ENCODE peak calls at places on chromosomes 1 and 21, in seven cellular contexts. H is K562, Z is right lobe of liver, B is body of pancreas, L is tibial nerve, V is MM.1S, Q is left ventricle myocardium inferior. U is an unnamed sample.

GRCh38 chr1:241007668-241008067 is 349.3 kb downstream of the RGS7 start:
- DNase-seq in H (no peak), Z (no peak), B (no peak), L (no peak), V (no peak), Q (no peak), U (no peak)

GRCh38 chr1:33110477-33110876 is 29.5 kb downstream of the AZIN2 start:
- DNase-seq in H (no peak), Z (no peak), B (no peak), L (no peak), V (no peak), Q (no peak), U (no peak)

GRCh38 chr1:33637846-33638440 is 165.5 kb downstream of the ZSCAN20 start:
- DNase-seq in H (no peak), Z (no peak), B (no peak), L (no peak), V (no peak), Q (no peak), U (no peak)

GRCh38 chr1:147852706-147853225 is 49.8 kb upstream of the GJA8 start:
- DNase-seq in H (no peak), Z (no peak), B (no peak), L (no peak), V (no peak), Q (no peak), U (no peak)

GRCh38 chr1:231059566-231060193 is 19.6 kb upstream of the FAM89A start:
- DNase-seq in H (no peak), Z (no peak), B (no peak), L (no peak), V (no peak), Q (no peak), U (peak; percentile 32)

GRCh38 chr1:24318238-24318987 is 744 bp upstream of the GRHL3 start:
- DNase-seq in H (no peak), Z (no peak), B (peak; percentile 34), L (no peak), V (no peak), Q (no peak), U (no peak)

GRCh38 chr21:37534431-37534830 is 167.9 kb downstream of the DYRK1A start:
- DNase-seq in H (no peak), Z (no peak), B (no peak), L (no peak), V (no peak), Q (no peak), U (no peak)

GRCh38 chr1:67682659-67683197 is 2.3 kb upstream of the GADD45A start:
- DNase-seq in H (peak; percentile 49), Z (no peak), B (no peak), L (no peak), V (no peak), Q (no peak), U (no peak)

GRCh38 chr1:84291882-84292655 is 9.4 kb upstream of the SAMD13 start:
- DNase-seq in H (no peak), Z (no peak), B (no peak), L (no peak), V (no peak), Q (no peak), U (peak; percentile 90)

GRCh38 chr1:245495681-245496080 is 340.9 kb downstream of the KIF26B start:
- DNase-seq in H (no peak), Z (no peak), B (no peak), L (no peak), V (no peak), Q (no peak), U (no peak)

GRCh38 chr1:243730499-243731150 is 119.4 kb downstream of the AKT3 start:
- DNase-seq in H (no peak), Z (peak; percentile 55), B (peak; percentile 10), L (no peak), V (no peak), Q (no peak), U (no peak)
- H3K4me3 ChIP-seq in H (no peak overlapping the region), Z (no peak overlapping the region), B (no peak overlapping the region), L (no peak overlapping the region), V (no peak overlapping the region), Q (no peak overlapping the region), U (no peak overlapping the region)

GRCh38 chr1:18653922-18654321 is 23.3 kb downstream of the PAX7 start:
- DNase-seq in H (no peak), Z (no peak), B (no peak), L (no peak), V (no peak), Q (no peak), U (no peak)
- H3K27me3 ChIP-seq in H (peaks cover 73% of the 10 kb centered on the region), Z (peaks cover 16% of the 10 kb centered on the region), B (no peaks in the 10 kb centered on the region), L (peaks cover 79% of the 10 kb centered on the region), V (peaks cover 94% of the 10 kb centered on the region), Q (peaks cover 98% of the 10 kb centered on the region), U (peaks cover 3% of the 10 kb centered on the region)

GRCh38 chr1:100628631-100629081 is 90.7 kb downstream of the GPR88 start:
- DNase-seq in H (no peak), Z (no peak), B (no peak), L (no peak), V (no peak), Q (no peak), U (no peak)
- H3K4me1 ChIP-seq in H (no peaks in the 10 kb centered on the region), Z (no peaks in the 10 kb centered on the region), B (no peaks in the 10 kb centered on the region), L (no peaks in the 10 kb centered on the region), V (no peaks in the 10 kb centered on the region), Q (peaks cover 6% of the 10 kb centered on the region), U (no peaks in the 10 kb centered on the region)

DNA sequence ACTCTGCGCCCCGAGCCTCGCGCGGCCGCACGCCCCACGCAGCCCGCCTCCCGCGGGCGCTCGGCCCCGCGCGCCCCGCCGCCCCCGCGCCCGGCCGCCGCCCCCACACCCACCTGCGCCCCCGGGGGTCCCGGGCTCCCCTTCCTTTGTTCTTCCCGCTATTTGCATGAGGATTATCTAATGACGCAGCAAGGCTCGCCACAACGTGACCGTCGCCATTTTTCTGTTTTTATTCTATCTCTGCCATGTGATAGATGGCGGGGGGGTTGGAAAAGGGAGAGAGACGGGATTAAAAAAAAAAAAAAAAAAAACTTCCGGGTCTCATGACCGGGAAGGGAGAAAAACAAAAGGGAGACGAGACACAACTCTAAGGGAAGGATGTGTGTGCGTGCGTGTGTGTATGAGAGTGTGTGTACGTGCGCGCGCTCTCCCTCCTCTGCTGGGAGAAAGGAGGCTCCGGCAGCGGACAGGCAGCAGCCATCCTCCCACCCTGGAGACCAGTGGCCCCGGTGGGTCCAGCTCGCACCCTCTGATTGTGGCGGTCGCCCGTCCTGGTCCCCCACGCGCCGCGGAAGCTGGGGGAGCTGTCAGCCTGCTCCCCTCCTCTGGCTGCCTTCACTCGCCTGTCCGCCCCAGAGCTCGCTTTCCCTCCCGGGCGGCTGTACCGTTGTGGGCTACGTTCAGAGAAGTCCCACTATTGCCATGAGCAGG is 80.4 kb upstream of the AK4 start:
- DNase-seq in H (peak; percentile 66), Z (peak; percentile 75), B (peak; percentile 84), L (peak; percentile 69), V (peak; percentile 48), Q (peak; percentile 70), U (peak; percentile 70)
- H3K4me3 ChIP-seq in H (peak overlapping the region; percentile 80), Z (peak overlapping the region; percentile 76), B (peak overlapping the region; percentile 76), L (peak overlapping the region; percentile 71), V (peak overlapping the region; percentile 79), Q (peak overlapping the region; percentile 82), U (peak overlapping the region; percentile 73)

U was measured in SJCRH30.